ENCODE peak calls at places on chromosomes 5 and 9, in four cellular contexts. B, P, I and W are unnamed samples.

GRCh38 chr9:112377684-112378344 is 2.1 kb upstream of the HSDL2 start:
- DNase-seq in I (no peak), B (no peak), P (no peak), W (no peak)

GRCh38 chr9:88313364-88314220 is 74.7 kb upstream of the SPIN1 start:
- DNase-seq in I (no peak), B (no peak), P (no peak), W (no peak)

GRCh38 chr5:178356459-178356872 is 123.9 kb upstream of the PHYKPL start:
- DNase-seq in P (no peak), B (no peak), I (no peak), W (no peak)

GRCh38 chr5:77777281-77777892 is 1.2 kb upstream of the TBCA start:
- DNase-seq in I (no peak), P (peak), B (no peak), W (no peak)

GRCh38 chr5:56176155-56176798 is 56.9 kb downstream of the ANKRD55 start:
- DNase-seq in B (no peak), I (no peak), P (no peak), W (no peak)

GRCh38 chr9:130263601-130264413 is 1.8 kb upstream of the HMCN2 start:
- DNase-seq in I (no peak), P (no peak), B (no peak), W (no peak)

GRCh38 chr5:179732918-179733763 is 519 bp downstream of the MAML1 start:
- DNase-seq in P (no peak), I (peak), B (no peak), W (peak)

GRCh38 chr9:8268881-8269280 is 469.3 kb upstream of the DMAC1 start:
- DNase-seq in P (no peak), B (no peak), I (no peak), W (no peak)

GRCh38 chr5:143539742-143540141 is 136.3 kb upstream of the NR3C1 start:
- DNase-seq in B (no peak), P (no peak), I (no peak), W (no peak)

GRCh38 chr5:98795243-98795642 is 21.8 kb downstream of the RGMB start:
- DNase-seq in P (no peak), I (no peak), B (no peak), W (no peak)

GRCh38 chr9:119905706-119906105 is 536.5 kb upstream of the BRINP1 start:
- DNase-seq in B (no peak), P (peak), I (no peak), W (no peak)

GRCh38 chr9:120774719-120775118 is 18.5 kb downstream of the FBXW2 start:
- DNase-seq in I (no peak), B (no peak), P (no peak), W (peak)

GRCh38 chr9:135463140-135463539 is 16.4 kb upstream of the PPP1R26 start:
- DNase-seq in I (peak), B (no peak), P (no peak), W (peak)

GRCh38 chr9:19286634-19287188 is 56.2 kb downstream of the DENND4C start:
- DNase-seq in I (peak), B (no peak), P (peak), W (peak)

GRCh38 chr5:132098151-132098594 is 24.6 kb downstream of the CSF2 start:
- DNase-seq in B (peak), I (peak), P (no peak), W (no peak)

GRCh38 chr5:90473321-90474234 is 993 bp downstream of the MBLAC2 start:
- DNase-seq in B (no peak), P (peak), I (peak), W (peak)

GRCh38 chr9:83535736-83536135 is 2.5 kb downstream of the FRMD3 start:
- DNase-seq in B (no peak), I (no peak), P (no peak), W (no peak)

GRCh38 chr9:89619739-89620138 is 14.9 kb downstream of the GADD45G start:
- DNase-seq in P (no peak), I (no peak), B (no peak), W (no peak)

GRCh38 chr5:135372654-135373381 is 26.2 kb downstream of the MACROH2A1 start:
- DNase-seq in B (no peak), P (no peak), I (no peak), W (no peak)

GRCh38 chr9:121840838-121841760 is 189.7 kb downstream of the DAB2IP start:
- DNase-seq in I (no peak), B (no peak), P (no peak), W (no peak)

GRCh38 chr9:84271004-84271886 is 69.3 kb downstream of the SLC28A3 start:
- DNase-seq in I (no peak), B (no peak), P (no peak), W (no peak)

DNA sequence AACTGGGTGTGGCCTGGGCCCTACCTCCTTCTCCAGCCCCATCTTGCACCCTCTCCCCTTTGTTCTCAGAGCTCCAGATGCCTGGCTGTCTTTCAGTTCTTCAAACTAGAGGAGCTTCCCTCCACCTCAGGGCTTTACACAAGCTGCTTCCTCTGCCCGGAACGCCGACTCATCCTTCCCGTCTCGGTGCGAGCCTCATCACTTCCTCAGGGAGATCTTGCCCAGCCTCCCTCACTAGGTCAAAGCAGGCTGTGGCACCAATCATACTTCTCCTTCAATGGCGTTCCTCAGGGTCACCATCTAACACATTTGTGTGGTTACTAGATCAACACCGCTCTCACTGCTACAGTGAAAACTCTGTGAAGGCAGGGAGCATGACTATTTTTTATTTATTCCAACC is 56.2 kb upstream of the ZSWIM6 start:
- DNase-seq in P (no peak), B (no peak), I (no peak), W (peak)
- TF ChIP-seq EP300 in P (no peak), B (no peak), I (no peak), W (no peak)

GRCh38 chr5:140926211-140926902 is at the start of gene PCDHAC1:
- DNase-seq in B (no peak), I (peak), P (no peak), W (peak)

GRCh38 chr5:140925806-140926205 is 293 bp upstream of the PCDHAC1 start:
- DNase-seq in B (no peak), P (no peak), I (no peak), W (no peak)

DNA sequence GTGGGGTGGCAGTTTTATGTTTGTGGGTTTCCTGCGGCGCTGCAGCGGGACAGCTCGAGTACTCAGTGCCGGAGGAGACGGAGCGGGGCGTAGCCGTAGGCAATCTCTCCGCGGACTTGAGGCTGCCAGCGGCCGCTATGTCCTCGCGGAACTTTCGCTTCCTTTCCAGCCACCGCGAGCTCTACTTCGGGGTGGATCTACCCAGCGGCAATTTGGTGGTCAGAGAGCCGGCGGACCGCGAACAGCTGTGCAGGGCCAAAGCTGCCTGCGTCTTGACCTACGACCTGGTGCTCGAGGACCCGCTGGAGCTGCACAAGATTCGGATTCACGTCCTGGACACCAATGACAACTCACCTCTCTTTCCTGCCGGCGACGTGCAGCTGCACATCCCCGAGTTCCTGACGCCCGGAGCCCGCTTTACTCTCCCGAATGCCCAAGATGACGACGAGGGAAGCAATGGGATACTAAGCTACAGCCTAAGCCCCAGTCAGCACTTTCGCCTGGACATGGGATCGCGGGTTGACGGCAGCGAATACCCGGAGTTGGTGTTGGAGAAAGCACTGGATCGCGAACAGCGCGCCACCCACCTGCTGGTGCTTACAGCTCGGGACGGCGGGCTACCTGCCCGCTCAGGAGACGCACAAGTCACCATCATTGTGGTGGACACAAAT is 939 bp downstream of the PCDHAC1 start:
- DNase-seq in P (no peak), B (no peak), I (no peak), W (peak)
- TF ChIP-seq JUNB in P (no peak), B (no peak), I (no peak), W (no peak)

GRCh38 chr5:81657386-81657785 is 93.5 kb downstream of the SSBP2 start:
- DNase-seq in I (no peak), B (no peak), P (no peak), W (no peak)
- TF ChIP-seq SMC3 in I (no peak), B (no peak), P (no peak), W (no peak)

GRCh38 chr5:122163151-122164069 is 34.1 kb downstream of the ZNF474 start:
- DNase-seq in P (no peak), I (no peak), B (no peak), W (peak)
- TF ChIP-seq EP300 in P (no peak), I (no peak), B (no peak), W (peak)

GRCh38 chr5:101717729-101718128 is 578.4 kb downstream of the SLCO4C1 start:
- DNase-seq in I (no peak), B (no peak), P (no peak), W (no peak)

GRCh38 chr5:101721543-101721942 is 574.5 kb downstream of the SLCO4C1 start:
- DNase-seq in I (no peak), P (no peak), B (no peak), W (no peak)

GRCh38 chr5:101716941-101717340 is 579.1 kb downstream of the SLCO4C1 start:
- DNase-seq in P (no peak), I (no peak), B (no peak), W (no peak)

GRCh38 chr5:101720033-101720432 is 576.1 kb downstream of the SLCO4C1 start:
- DNase-seq in I (no peak), B (no peak), P (no peak), W (no peak)
- TF ChIP-seq JUNB in I (no peak), B (no peak), P (no peak), W (no peak)